ENCODE peak calls at places on chromosomes 6 and 20, in nine cellular contexts. J is breast epithelium, M is A549, R is suprapubic skin, L is sigmoid colon, F is stomach, B is ovary, C is HCT116, H is thyroid gland. G is an unnamed sample.

GRCh38 chr6:22147983-22148797 is 148.6 kb downstream of the PRL start:
- DNase-seq in M (no peak), B (no peak), H (peak), L (no peak), J (peak), R (no peak), C (no peak), F (no peak), G (peak)

GRCh38 chr20:51531141-51531710 is 11.3 kb downstream of the NFATC2 start:
- DNase-seq in J (no peak), H (no peak), B (no peak), F (no peak), R (no peak), L (no peak), M (peak), C (peak), G (no peak)

GRCh38 chr20:44704551-44704971 is 10.6 kb upstream of the CCN5 start:
- DNase-seq in L (no peak), J (no peak), H (no peak), F (no peak), M (no peak), C (no peak), R (no peak), B (no peak), G (peak)

GRCh38 chr20:12067686-12068085 is 150.0 kb downstream of the BTBD3 start:
- DNase-seq in L (no peak), F (no peak), J (no peak), R (no peak), B (no peak), C (no peak), M (no peak), H (no peak), G (no peak)

GRCh38 chr20:37344506-37345338 is 1.2 kb upstream of the SRC start:
- DNase-seq in F (peak), R (peak), L (peak), H (no peak), M (peak), C (no peak), B (no peak), J (no peak), G (no peak)

GRCh38 chr6:444653-445275 is 53.2 kb downstream of the IRF4 start:
- DNase-seq in M (no peak), L (no peak), B (no peak), F (no peak), C (no peak), J (no peak), R (no peak), H (no peak), G (no peak)

GRCh38 chr20:31454374-31454773 is 13.9 kb downstream of the DEFB123 start:
- DNase-seq in R (no peak), J (no peak), M (no peak), L (no peak), H (no peak), B (no peak), C (no peak), F (no peak), G (no peak)

GRCh38 chr6:127119361-127120108 is 1.1 kb downstream of the RSPO3 start:
- DNase-seq in H (peak), C (no peak), M (peak), J (peak), B (no peak), R (no peak), F (peak), L (peak), G (no peak)

GRCh38 chr20:35592339-35592960 is 23.2 kb upstream of the SPAG4 start:
- DNase-seq in F (no peak), L (no peak), M (no peak), J (no peak), C (no peak), H (no peak), B (no peak), R (no peak), G (no peak)

GRCh38 chr6:9540534-9541126 is 874.2 kb downstream of the TFAP2A start:
- DNase-seq in H (no peak), M (peak), R (no peak), L (no peak), C (peak), F (no peak), B (no peak), J (no peak), G (no peak)

GRCh38 chr20:49074521-49074920 is 28.4 kb downstream of the CSE1L start:
- DNase-seq in C (no peak), B (no peak), M (no peak), H (no peak), L (no peak), J (no peak), R (no peak), F (no peak), G (no peak)

GRCh38 chr6:16667509-16667908 is 93.8 kb downstream of the ATXN1 start:
- DNase-seq in H (no peak), L (no peak), F (no peak), C (no peak), B (no peak), M (no peak), R (no peak), J (no peak), G (no peak)

GRCh38 chr6:83707829-83708545 is 914 bp downstream of the SNAP91 start:
- DNase-seq in M (no peak), J (no peak), B (peak), H (peak), C (no peak), F (no peak), R (no peak), L (peak), G (no peak)

GRCh38 chr6:159203304-159204005 is 34.3 kb downstream of the FNDC1 start:
- DNase-seq in B (no peak), F (no peak), L (no peak), R (no peak), M (no peak), H (no peak), C (no peak), J (no peak), G (no peak)

GRCh38 chr6:134593024-134593423 is 275.1 kb upstream of the SGK1 start:
- DNase-seq in L (no peak), C (no peak), F (no peak), J (no peak), H (no peak), R (no peak), B (no peak), M (no peak), G (no peak)

GRCh38 chr6:134590449-134590848 is 272.5 kb upstream of the SGK1 start:
- DNase-seq in R (no peak), M (no peak), J (no peak), B (no peak), L (no peak), C (no peak), H (no peak), F (no peak), G (no peak)

GRCh38 chr6:134593442-134593841 is 275.5 kb upstream of the SGK1 start:
- DNase-seq in R (no peak), F (no peak), J (no peak), C (no peak), B (no peak), L (no peak), H (no peak), M (no peak), G (no peak)

GRCh38 chr6:134588267-134588666 is 270.4 kb upstream of the SGK1 start:
- DNase-seq in J (no peak), L (no peak), B (no peak), F (no peak), R (no peak), C (no peak), M (no peak), H (no peak), G (no peak)

DNA sequence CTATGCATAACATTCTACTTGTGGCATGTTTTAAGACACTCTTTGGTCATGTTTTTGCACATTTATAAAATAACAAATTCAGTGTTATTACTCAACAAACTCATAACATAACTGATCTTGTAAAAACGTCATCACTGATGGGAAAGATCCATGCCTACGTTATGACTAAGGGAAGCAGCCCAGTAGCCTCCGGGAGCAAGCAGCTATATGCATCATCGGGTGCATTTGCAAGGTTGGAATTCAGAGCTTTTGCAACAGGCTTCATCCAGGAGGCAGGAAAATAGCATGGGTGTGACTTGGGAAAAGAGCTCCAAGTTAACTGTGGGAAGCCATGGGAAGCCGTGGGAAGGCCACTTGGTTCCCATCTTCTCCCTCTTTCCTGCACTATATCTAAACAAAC is 271.6 kb upstream of the SGK1 start:
- DNase-seq in H (no peak), M (peak), F (no peak), R (no peak), C (no peak), J (no peak), L (no peak), B (no peak), G (no peak)
- H3K4me3 ChIP-seq in H (no peak), M (no peak), F (no peak), R (no peak), C (no peak), J (no peak), L (no peak), B (no peak), G (no peak)

GRCh38 chr6:29965873-29966601 is 23.7 kb downstream of the HLA-A start:
- DNase-seq in F (peak), R (peak), L (peak), M (peak), B (peak), J (peak), C (peak), H (peak), G (peak)
- TF ChIP-seq POLR2A in F (no peak), R (no peak), L (no peak), M (no peak), B (no peak), J (no peak), C (no peak), H (no peak), G (no peak)

DNA sequence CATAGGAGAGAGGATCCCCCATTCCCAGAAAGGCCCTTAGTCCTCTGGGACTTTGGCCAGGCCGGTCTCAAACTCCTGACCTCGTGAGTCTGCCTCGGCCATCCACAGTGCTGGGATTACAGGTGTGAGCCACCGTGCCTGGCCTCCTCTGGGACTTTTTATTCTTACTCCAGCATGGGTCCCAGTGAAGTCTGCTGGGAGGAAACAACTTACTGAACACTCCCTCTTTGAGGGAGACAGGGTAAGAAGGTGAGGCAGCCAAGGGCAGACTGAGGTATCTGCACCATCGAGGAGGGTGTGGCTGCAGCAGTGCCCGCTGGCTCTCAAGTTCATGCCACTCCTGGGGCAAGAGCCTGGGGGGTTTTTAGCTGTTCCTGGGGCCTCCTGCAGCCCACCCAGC is 2.4 kb downstream of the BAK1 start:
- DNase-seq in L (no peak), M (no peak), C (no peak), H (no peak), R (no peak), F (no peak), J (no peak), B (no peak), G (no peak)
- H3K4me3 ChIP-seq in L (no peak), M (no peak), C (no peak), H (no peak), R (peak), F (no peak), J (peak), B (no peak), G (peak)

DNA sequence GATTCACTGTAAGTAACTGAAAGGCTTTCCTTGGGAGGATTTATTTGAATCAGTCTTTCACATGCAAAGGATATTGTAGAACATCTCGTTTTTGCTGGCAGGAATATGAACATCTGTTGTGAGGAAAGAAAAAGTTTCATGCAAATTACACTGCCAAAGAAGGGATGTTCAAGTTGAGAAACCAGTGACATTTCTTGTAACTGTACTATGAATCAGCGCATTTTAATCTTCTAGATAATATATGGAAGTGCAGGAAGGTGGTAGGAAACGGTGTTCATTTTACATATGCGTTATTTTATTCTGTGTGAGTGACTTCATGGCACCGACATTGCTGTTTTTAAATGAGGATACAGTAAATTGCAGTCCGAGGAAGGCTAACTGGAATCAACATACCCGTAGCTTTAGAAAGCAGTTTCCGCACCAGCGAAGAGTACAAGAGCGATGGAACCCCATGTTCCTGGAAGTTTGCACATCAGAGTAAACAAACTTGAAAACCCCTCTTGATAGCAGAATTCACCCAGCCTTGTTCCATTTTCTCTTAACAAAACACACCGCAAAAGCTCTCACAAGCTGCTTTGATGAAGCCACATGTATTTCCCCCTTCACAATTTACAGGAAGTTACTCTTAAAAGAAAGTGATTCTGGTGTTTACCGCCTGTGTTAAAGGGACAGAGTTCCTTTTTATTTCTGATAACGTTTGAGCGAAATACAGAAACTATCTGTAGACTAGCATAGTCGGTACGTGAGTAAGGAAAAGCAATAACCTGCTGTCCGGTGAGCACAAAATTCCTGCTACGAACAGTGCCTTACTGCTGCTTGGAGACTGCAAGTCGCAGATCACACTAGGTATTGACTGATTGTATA is 11.5 kb downstream of the PRDM1 start:
- DNase-seq in L (no peak), M (no peak), J (no peak), H (peak), R (no peak), C (no peak), F (no peak), B (no peak), G (no peak)
- TF ChIP-seq POLR2A in L (no peak), M (no peak), J (no peak), H (no peak), R (no peak), C (no peak), F (no peak), B (no peak), G (no peak)

GRCh38 chr6:19417713-19418112 is 419.5 kb upstream of the ID4 start:
- DNase-seq in B (no peak), R (no peak), H (no peak), F (no peak), M (no peak), J (no peak), C (peak), L (no peak), G (no peak)

GRCh38 chr6:19413323-19413722 is 423.8 kb upstream of the ID4 start:
- DNase-seq in B (no peak), C (peak), M (no peak), L (no peak), J (no peak), F (no peak), R (no peak), H (no peak), G (no peak)

GRCh38 chr6:19415605-19416326 is 421.4 kb upstream of the ID4 start:
- DNase-seq in H (no peak), R (no peak), J (no peak), B (no peak), M (no peak), F (no peak), C (peak), L (no peak), G (no peak)

DNA sequence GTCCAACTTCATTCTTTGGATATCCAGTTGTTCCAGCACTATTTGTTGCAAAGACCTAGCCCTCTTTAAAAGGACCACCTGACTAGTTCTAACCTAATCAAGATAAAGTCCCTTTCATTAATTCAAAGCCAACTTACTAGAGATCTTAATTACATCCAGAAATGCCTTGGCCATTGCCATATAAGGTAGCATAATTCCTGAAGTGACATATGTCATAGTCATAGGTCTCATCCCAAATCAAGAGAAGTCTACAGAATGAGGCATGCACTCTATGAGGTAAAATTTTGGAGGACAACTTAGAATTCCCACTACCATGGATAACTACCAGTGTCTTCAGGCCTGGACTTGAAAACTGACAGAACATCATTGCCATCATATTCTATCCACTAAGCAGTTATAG is 420.4 kb upstream of the ID4 start:
- DNase-seq in F (no peak), C (no peak), J (no peak), M (no peak), H (no peak), R (no peak), L (no peak), B (no peak), G (no peak)
- H3K4me3 ChIP-seq in F (no peak), C (no peak), J (no peak), M (no peak), H (no peak), R (no peak), L (no peak), B (no peak), G (no peak)

DNA sequence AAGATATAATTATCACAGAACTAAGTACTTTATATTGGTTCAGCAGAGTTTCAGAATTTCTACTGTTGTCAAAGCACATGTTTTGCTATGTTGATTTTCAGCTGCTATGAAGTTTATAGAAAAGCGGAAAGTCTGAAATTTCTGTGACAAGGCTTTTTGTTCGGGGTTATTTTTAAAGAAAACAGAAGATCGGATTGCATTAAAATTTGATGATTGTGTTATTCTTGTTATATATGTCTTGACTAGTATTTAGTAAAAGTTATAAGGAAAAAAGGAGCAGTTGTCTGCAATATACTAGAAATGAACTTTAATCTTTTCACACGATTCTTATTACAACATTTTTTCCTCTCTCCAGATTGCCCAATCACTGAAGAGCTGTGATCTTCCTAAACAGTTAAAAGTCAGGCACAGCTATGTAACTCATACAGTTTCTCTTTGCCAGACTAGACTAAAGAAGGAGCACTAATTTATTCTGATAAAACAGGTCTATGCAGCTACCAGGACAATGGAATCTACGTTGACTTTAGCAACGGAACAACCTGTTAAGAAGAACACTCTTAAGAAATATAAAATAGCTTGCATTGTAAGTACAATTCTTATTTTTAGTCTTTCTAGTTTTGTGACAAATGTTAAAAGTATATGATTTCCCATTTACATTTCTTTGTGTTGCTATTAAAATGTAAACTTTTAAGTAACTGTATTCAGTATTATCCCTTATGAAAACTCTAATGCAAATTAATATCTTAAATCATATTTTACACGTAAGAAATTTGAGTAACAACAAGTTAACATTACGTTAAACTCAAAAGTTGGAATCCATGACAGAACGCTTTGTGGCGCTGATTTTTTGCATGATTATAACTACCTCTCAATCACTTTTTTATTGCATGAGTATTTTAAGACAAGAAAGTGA is at the start of gene ENPP3:
- DNase-seq in J (no peak), R (no peak), B (no peak), M (no peak), L (no peak), F (no peak), H (no peak), C (no peak), G (no peak)
- TF ChIP-seq POLR2A in J (no peak), R (no peak), B (no peak), M (no peak), L (peak), F (no peak), H (no peak), C (no peak), G (no peak)

GRCh38 chr6:1615651-1616420 is 6.1 kb downstream of the FOXC1 start:
- DNase-seq in C (no peak), M (no peak), H (no peak), R (no peak), J (no peak), F (no peak), L (no peak), B (no peak), G (no peak)
- H3K4me3 ChIP-seq in C (no peak), M (no peak), H (no peak), R (peak), J (no peak), F (no peak), L (no peak), B (no peak), G (no peak)

DNA sequence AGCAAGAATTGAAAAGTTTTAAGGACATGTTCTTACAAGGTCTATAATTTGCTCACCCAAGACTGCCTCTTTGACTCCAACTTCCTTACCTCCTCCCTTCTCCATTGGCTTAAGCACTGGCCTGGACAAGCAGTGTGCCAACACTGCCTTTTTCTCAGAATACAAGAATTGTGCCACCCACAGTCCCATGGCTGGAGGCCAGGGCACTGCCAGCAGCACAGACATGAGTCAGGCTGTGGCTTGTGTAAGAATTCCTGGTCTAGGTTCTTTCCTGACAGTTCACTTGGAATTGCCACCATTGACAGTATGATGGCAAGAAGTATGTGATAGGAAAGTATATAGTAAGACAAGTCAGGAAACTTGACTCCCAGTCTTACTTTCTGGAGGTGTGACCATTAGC is 202.7 kb upstream of the MARCKS start:
- DNase-seq in R (no peak), B (no peak), F (peak), H (peak), J (peak), M (peak), C (peak), L (peak), G (peak)
- TF ChIP-seq POLR2A in R (no peak), B (no peak), F (no peak), H (no peak), J (no peak), M (no peak), C (no peak), L (no peak), G (no peak)